ENCODE peak calls at places on chromosomes 2 and 18, in nine cellular contexts. H is stimulated activated CD8-positive, alpha-beta memory T cell treated with anti-CD3 and anti-CD28 coated beads, Interleukin-7, amount 100 ng/mL, for 24 hours; U is fibroblast of pulmonary artery; Q is small intestine; E is T-helper 9 cell; Z is NCI-H1105 treated with DMSO at 0.1 percent for 48 hours; L is NCI-H748 treated with DMSO at 0.1 percent for 48 hours; D is NCI-H187 treated with DMSO at 0.1 percent for 48 hours; N is caudate nucleus. C is an unnamed sample.

GRCh38 chr2:69384618-69385081 is 2.4 kb downstream of the GFPT1 start:
- DNase-seq in E (no peak), Z (no peak), L (no peak), H (no peak), U (peak), N (no peak), D (no peak), Q (no peak), C (no peak)

GRCh38 chr2:233413046-233413445 is 58.8 kb downstream of the DGKD start:
- DNase-seq in H (no peak), Z (no peak), N (no peak), L (no peak), Q (no peak), E (no peak), D (no peak), U (peak), C (no peak)

GRCh38 chr18:36993068-36993467 is 164.1 kb downstream of the KIAA1328 start:
- DNase-seq in D (no peak), E (no peak), H (no peak), N (no peak), L (no peak), Z (no peak), U (peak), Q (no peak), C (no peak)

GRCh38 chr2:132438650-132439030 is 22.0 kb downstream of the GPR39 start:
- DNase-seq in D (no peak), E (no peak), Q (no peak), H (no peak), N (no peak), L (no peak), U (peak), Z (no peak), C (peak)

GRCh38 chr2:207528980-207529329 is 807 bp upstream of the CREB1 start:
- DNase-seq in Z (no peak), N (no peak), Q (peak), D (no peak), U (peak), L (no peak), H (no peak), E (peak), C (peak)

GRCh38 chr2:146135245-146135644 is 1615.3 kb upstream of the ZEB2 start:
- DNase-seq in U (no peak), E (no peak), Z (no peak), D (no peak), H (no peak), N (no peak), Q (no peak), L (no peak), C (no peak)

GRCh38 chr2:43349944-43350343 is 123.5 kb upstream of the ZFP36L2 start:
- DNase-seq in H (no peak), E (no peak), Z (no peak), N (no peak), Q (no peak), U (no peak), D (no peak), L (no peak), C (no peak)

GRCh38 chr18:9971313-9971920 is 57.6 kb downstream of the VAPA start:
- DNase-seq in D (no peak), Z (peak), N (no peak), U (peak), H (peak), E (peak), L (peak), Q (peak), C (peak)

GRCh38 chr2:128364441-128364911 is 45.8 kb upstream of the HS6ST1 start:
- DNase-seq in N (no peak), U (no peak), H (no peak), E (no peak), Q (no peak), Z (no peak), D (no peak), L (no peak), C (no peak)

C was measured in stimulated activated naive CD8-positive, alpha-beta T cell treated with anti-CD3 and anti-CD28 coated beads, Interleukin-15, amount 100 ng/mL, for 72 hours.